ENCODE peak calls at places on chromosomes 7 and 10, in four cellular contexts. G is cardiac muscle cell, V is sciatic nerve, A is HL-60. O is an unnamed sample.

GRCh38 chr10:33303988-33304387 is 30.5 kb downstream of the NRP1 start:
- DNase-seq in A (no peak), G (no peak), V (no peak), O (no peak)

GRCh38 chr10:77833792-77834191 is 92.8 kb downstream of the DLG5 start:
- DNase-seq in A (no peak), G (no peak), V (no peak), O (no peak)

GRCh38 chr10:34216348-34216908 is 598.7 kb downstream of the PARD3 start:
- DNase-seq in V (no peak), A (no peak), G (no peak), O (no peak)

GRCh38 chr10:78596556-78596955 is 472.2 kb upstream of the ZMIZ1 start:
- DNase-seq in V (no peak), G (no peak), A (no peak), O (no peak)

GRCh38 chr7:27774717-27775328 is 34.9 kb downstream of the TAX1BP1 start:
- DNase-seq in V (no peak), G (peak), A (no peak), O (peak)

GRCh38 chr7:30284298-30285066 is at the start of gene ZNRF2:
- DNase-seq in A (peak), G (peak), V (peak), O (peak)

GRCh38 chr10:132443605-132443997 is 46.6 kb downstream of the PWWP2B start:
- DNase-seq in G (peak), A (no peak), V (no peak), O (no peak)

GRCh38 chr10:21675157-21675796 is 141.2 kb downstream of the MLLT10 start:
- DNase-seq in A (peak), G (peak), V (no peak), O (peak)

GRCh38 chr10:6721480-6721879 is 141.4 kb upstream of the PRKCQ start:
- DNase-seq in A (no peak), G (peak), V (no peak), O (no peak)

GRCh38 chr10:21528452-21529235 is 3.2 kb upstream of the SKIDA1 start:
- DNase-seq in A (no peak), G (no peak), V (no peak), O (peak)

GRCh38 chr10:112952282-112952991 is 2.4 kb downstream of the TCF7L2 start:
- DNase-seq in A (no peak), G (peak), V (peak), O (no peak)

GRCh38 chr7:63080406-63080805 is 918.2 kb upstream of the ZNF722 start:
- DNase-seq in V (no peak), A (no peak), G (no peak), O (no peak)

GRCh38 chr10:44418637-44419036 is 33.7 kb upstream of the CXCL12 start:
- DNase-seq in G (no peak), V (no peak), A (no peak), O (no peak)

GRCh38 chr10:29923416-29923970 is 135.9 kb downstream of the JCAD start:
- DNase-seq in A (no peak), V (no peak), G (no peak), O (no peak)